ENCODE peak calls at places on chromosome 18, in ten cellular contexts. T is PC-9, W is cardiac fibroblast, M is fibroblast of lung, G is endothelial cell, O is ovary, D is HL-60, S is astrocyte of the cerebellum, R is AG04449, Y is tibial artery. N is an unnamed sample.

GRCh38 chr18:9792565-9793226 is 84.6 kb downstream of the RAB31 start:
- DNase-seq in T (no peak), W (no peak), M (no peak), G (peak), O (no peak), D (peak), S (no peak), R (no peak), Y (no peak), N (peak)

GRCh38 chr18:79792096-79792987 is 5.4 kb upstream of the KCNG2 start:
- DNase-seq in T (no peak), W (no peak), M (no peak), G (no peak), O (no peak), D (peak), S (no peak), R (no peak), Y (no peak), N (no peak)

GRCh38 chr18:36085195-36085594 is 17.8 kb upstream of the RPRD1A start:
- DNase-seq in T (no peak), W (no peak), M (no peak), G (no peak), O (no peak), D (no peak), S (no peak), R (no peak), Y (no peak), N (no peak)

GRCh38 chr18:62814114-62814759 is 98.9 kb downstream of the PHLPP1 start:
- DNase-seq in T (no peak), W (no peak), M (no peak), G (no peak), O (no peak), D (no peak), S (no peak), R (no peak), Y (no peak), N (no peak)

GRCh38 chr18:54392621-54393023 is 34.9 kb downstream of the C18orf54 start:
- DNase-seq in T (peak), W (peak), M (peak), G (no peak), O (no peak), D (peak), S (peak), R (no peak), Y (no peak), N (peak)

GRCh38 chr18:40096675-40097074 is 1858.4 kb upstream of the PIK3C3 start:
- DNase-seq in T (no peak), W (no peak), M (peak), G (no peak), O (no peak), D (no peak), S (no peak), R (no peak), Y (no peak), N (no peak)

GRCh38 chr18:10239138-10239537 is 215.3 kb upstream of the APCDD1 start:
- DNase-seq in T (no peak), W (peak), M (peak), G (no peak), O (peak), D (no peak), S (no peak), R (no peak), Y (peak), N (no peak)

GRCh38 chr18:23704806-23705205 is 15.6 kb downstream of the LAMA3 start:
- DNase-seq in T (no peak), W (no peak), M (no peak), G (no peak), O (no peak), D (no peak), S (no peak), R (no peak), Y (no peak), N (no peak)

GRCh38 chr18:59150236-59150635 is 10.6 kb downstream of the SEC11C start:
- DNase-seq in T (no peak), W (no peak), M (no peak), G (no peak), O (no peak), D (no peak), S (no peak), R (no peak), Y (no peak), N (no peak)

GRCh38 chr18:67672142-67672541 is 155.6 kb upstream of the DSEL start:
- DNase-seq in T (no peak), W (peak), M (no peak), G (no peak), O (no peak), D (no peak), S (no peak), R (peak), Y (no peak), N (no peak)

GRCh38 chr18:56034954-56035353 is 447.0 kb upstream of the TCF4 start:
- DNase-seq in T (no peak), W (no peak), M (no peak), G (no peak), O (no peak), D (no peak), S (no peak), R (no peak), Y (no peak), N (no peak)

GRCh38 chr18:67516432-67517223 is at the start of gene DSEL:
- DNase-seq in T (peak), W (peak), M (peak), G (peak), O (peak), D (peak), S (peak), R (peak), Y (peak), N (peak)

GRCh38 chr18:52499646-52500045 is 159.6 kb downstream of the DCC start:
- DNase-seq in T (no peak), W (no peak), M (no peak), G (no peak), O (no peak), D (no peak), S (no peak), R (peak), Y (no peak), N (peak)

GRCh38 chr18:62262050-62262449 is 63.1 kb upstream of the TNFRSF11A start:
- DNase-seq in T (no peak), W (no peak), M (no peak), G (no peak), O (no peak), D (no peak), S (no peak), R (no peak), Y (no peak), N (no peak)

GRCh38 chr18:62510744-62511143 is 12.1 kb upstream of the ZCCHC2 start:
- DNase-seq in T (peak), W (no peak), M (no peak), G (no peak), O (no peak), D (no peak), S (no peak), R (no peak), Y (no peak), N (no peak)

GRCh38 chr18:50662177-50662576 is 102.3 kb downstream of the MAPK4 start:
- DNase-seq in T (no peak), W (no peak), M (peak), G (no peak), O (no peak), D (peak), S (no peak), R (no peak), Y (no peak), N (no peak)

GRCh38 chr18:23824704-23825103 is 135.5 kb downstream of the LAMA3 start:
- DNase-seq in T (no peak), W (no peak), M (no peak), G (no peak), O (no peak), D (no peak), S (no peak), R (no peak), Y (no peak), N (no peak)

GRCh38 chr18:30186245-30186644 is 856.3 kb downstream of the DSC3 start:
- DNase-seq in T (no peak), W (no peak), M (no peak), G (no peak), O (no peak), D (no peak), S (no peak), R (no peak), Y (no peak), N (no peak)

GRCh38 chr18:79605481-79605880 is 74.1 kb upstream of the CTDP1 start:
- DNase-seq in T (no peak), W (no peak), M (no peak), G (no peak), O (no peak), D (no peak), S (no peak), R (no peak), Y (no peak), N (no peak)

GRCh38 chr18:23203891-23204432 is 68.7 kb downstream of the CABLES1 start:
- DNase-seq in T (no peak), W (no peak), M (no peak), G (no peak), O (no peak), D (no peak), S (no peak), R (no peak), Y (no peak), N (no peak)

GRCh38 chr18:44682181-44682870 is 1.6 kb downstream of the SETBP1 start:
- DNase-seq in T (no peak), W (no peak), M (no peak), G (no peak), O (peak), D (no peak), S (no peak), R (no peak), Y (peak), N (no peak)

GRCh38 chr18:55249572-55249971 is 290.3 kb upstream of the CCDC68 start:
- DNase-seq in T (no peak), W (no peak), M (no peak), G (no peak), O (no peak), D (no peak), S (no peak), R (no peak), Y (no peak), N (no peak)

GRCh38 chr18:39742015-39742466 is 2176.4 kb upstream of the CELF4 start:
- DNase-seq in T (no peak), W (no peak), M (peak), G (no peak), O (no peak), D (no peak), S (peak), R (no peak), Y (no peak), N (no peak)

GRCh38 chr18:3481696-3482210 is 31.8 kb downstream of the TGIF1 start:
- DNase-seq in T (no peak), W (peak), M (peak), G (peak), O (no peak), D (peak), S (no peak), R (no peak), Y (no peak), N (peak)

GRCh38 chr18:59096098-59096779 is 43.4 kb upstream of the SEC11C start:
- DNase-seq in T (no peak), W (no peak), M (no peak), G (no peak), O (no peak), D (no peak), S (no peak), R (no peak), Y (no peak), N (no peak)

GRCh38 chr18:79798999-79799370 is 1.2 kb downstream of the KCNG2 start:
- DNase-seq in T (no peak), W (peak), M (peak), G (no peak), O (no peak), D (peak), S (no peak), R (no peak), Y (no peak), N (no peak)

GRCh38 chr18:59448546-59448945 is 89.5 kb upstream of the LMAN1 start:
- DNase-seq in T (no peak), W (no peak), M (no peak), G (no peak), O (no peak), D (no peak), S (no peak), R (no peak), Y (no peak), N (no peak)

GRCh38 chr18:3150274-3150673 is 69.5 kb downstream of the MYOM1 start:
- DNase-seq in T (no peak), W (no peak), M (no peak), G (no peak), O (no peak), D (no peak), S (no peak), R (no peak), Y (no peak), N (no peak)

GRCh38 chr18:44452346-44452745 is 228.3 kb upstream of the SETBP1 start:
- DNase-seq in T (no peak), W (peak), M (peak), G (no peak), O (no peak), D (no peak), S (no peak), R (no peak), Y (no peak), N (no peak)

GRCh38 chr18:77118256-77119090 is 14.1 kb downstream of the MBP start:
- DNase-seq in T (no peak), W (no peak), M (no peak), G (no peak), O (no peak), D (no peak), S (no peak), R (no peak), Y (no peak), N (no peak)

GRCh38 chr18:23929362-23929940 is 85.1 kb upstream of the TTC39C start:
- DNase-seq in T (no peak), W (no peak), M (no peak), G (no peak), O (no peak), D (no peak), S (no peak), R (no peak), Y (no peak), N (no peak)

GRCh38 chr18:59719533-59720325 is 22.5 kb upstream of the CCBE1 start:
- DNase-seq in T (no peak), W (peak), M (peak), G (no peak), O (no peak), D (no peak), S (peak), R (peak), Y (no peak), N (no peak)

GRCh38 chr18:80145191-80145799 is 36.2 kb downstream of the ADNP2 start:
- DNase-seq in T (no peak), W (peak), M (peak), G (no peak), O (no peak), D (no peak), S (no peak), R (no peak), Y (no peak), N (no peak)

GRCh38 chr18:67285583-67285982 is 230.9 kb downstream of the DSEL start:
- DNase-seq in T (no peak), W (no peak), M (no peak), G (no peak), O (no peak), D (no peak), S (no peak), R (no peak), Y (no peak), N (no peak)

GRCh38 chr18:32714571-32715148 is 58.2 kb downstream of the KLHL14 start:
- DNase-seq in T (no peak), W (peak), M (peak), G (peak), O (no peak), D (peak), S (peak), R (peak), Y (no peak), N (peak)

GRCh38 chr18:46474487-46475366 is 182.3 kb downstream of the LOXHD1 start:
- DNase-seq in T (no peak), W (no peak), M (no peak), G (no peak), O (no peak), D (no peak), S (no peak), R (no peak), Y (no peak), N (no peak)

GRCh38 chr18:1585881-1586488 is 681.3 kb downstream of the ADCYAP1 start:
- DNase-seq in T (peak), W (peak), M (peak), G (no peak), O (no peak), D (peak), S (peak), R (no peak), Y (no peak), N (no peak)

GRCh38 chr18:14958701-14959100 is 210.7 kb downstream of the ANKRD30B start:
- DNase-seq in T (no peak), W (no peak), M (no peak), G (no peak), O (no peak), D (no peak), S (no peak), R (no peak), Y (no peak), N (no peak)
- TF ChIP-seq CTCF in T (no peak), W (no peak), M (no peak), G (no peak), O (no peak), D (no peak), S (no peak), R (no peak), Y (no peak), N (no peak)

DNA sequence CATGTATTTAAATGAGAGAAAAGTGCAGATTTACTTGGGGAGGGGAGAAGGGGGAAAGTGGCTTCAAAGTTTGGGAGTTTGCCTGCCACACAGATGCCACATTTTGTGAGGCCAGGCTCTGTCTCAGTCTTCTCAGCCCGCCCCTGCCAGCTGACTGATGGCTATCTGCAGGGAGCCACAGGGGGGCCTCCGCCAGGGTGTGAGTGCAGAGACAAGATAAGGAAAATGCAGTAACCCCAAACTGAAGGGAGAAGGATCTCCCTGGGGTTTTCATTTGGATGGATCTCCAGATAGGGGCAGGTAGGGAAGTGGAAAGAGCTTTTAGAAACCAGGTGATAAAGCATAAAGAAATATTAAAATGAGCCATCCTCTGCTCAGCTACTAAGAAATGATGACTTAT is 128.8 kb downstream of the ZNF521 start:
- DNase-seq in T (no peak), W (no peak), M (no peak), G (no peak), O (no peak), D (no peak), S (no peak), R (no peak), Y (no peak), N (no peak)
- TF ChIP-seq CTCF in T (no peak), W (no peak), M (no peak), G (no peak), O (no peak), D (no peak), S (no peak), R (peak), Y (no peak), N (no peak)

GRCh38 chr18:7568426-7568825 is 1.3 kb downstream of the PTPRM start:
- DNase-seq in T (no peak), W (peak), M (peak), G (peak), O (peak), D (no peak), S (no peak), R (no peak), Y (peak), N (peak)
- TF ChIP-seq CTCF in T (no peak), W (peak), M (no peak), G (peak), O (no peak), D (no peak), S (peak), R (peak), Y (no peak), N (peak)

GRCh38 chr18:35029770-35030169 is 11.4 kb upstream of the MAPRE2 start:
- DNase-seq in T (no peak), W (peak), M (peak), G (no peak), O (no peak), D (no peak), S (no peak), R (no peak), Y (no peak), N (no peak)
- TF ChIP-seq CTCF in T (no peak), W (peak), M (peak), G (no peak), O (no peak), D (no peak), S (no peak), R (no peak), Y (peak), N (no peak)

GRCh38 chr18:37674570-37674969 is 109.0 kb upstream of the CELF4 start:
- DNase-seq in T (no peak), W (no peak), M (no peak), G (no peak), O (no peak), D (no peak), S (no peak), R (no peak), Y (no peak), N (no peak)
- TF ChIP-seq CTCF in T (no peak), W (no peak), M (no peak), G (no peak), O (no peak), D (no peak), S (no peak), R (no peak), Y (no peak), N (no peak)

GRCh38 chr18:22152093-22152492 is 17.3 kb upstream of the GATA6 start:
- DNase-seq in T (no peak), W (peak), M (no peak), G (no peak), O (no peak), D (no peak), S (no peak), R (no peak), Y (no peak), N (no peak)
- TF ChIP-seq CTCF in T (no peak), W (no peak), M (no peak), G (no peak), O (no peak), D (no peak), S (no peak), R (no peak), Y (no peak), N (no peak)

GRCh38 chr18:25433590-25433989 is 81.6 kb upstream of the ZNF521 start:
- DNase-seq in T (no peak), W (no peak), M (no peak), G (no peak), O (no peak), D (no peak), S (no peak), R (no peak), Y (no peak), N (no peak)
- TF ChIP-seq CTCF in T (no peak), W (no peak), M (no peak), G (no peak), O (no peak), D (no peak), S (no peak), R (no peak), Y (no peak), N (no peak)

DNA sequence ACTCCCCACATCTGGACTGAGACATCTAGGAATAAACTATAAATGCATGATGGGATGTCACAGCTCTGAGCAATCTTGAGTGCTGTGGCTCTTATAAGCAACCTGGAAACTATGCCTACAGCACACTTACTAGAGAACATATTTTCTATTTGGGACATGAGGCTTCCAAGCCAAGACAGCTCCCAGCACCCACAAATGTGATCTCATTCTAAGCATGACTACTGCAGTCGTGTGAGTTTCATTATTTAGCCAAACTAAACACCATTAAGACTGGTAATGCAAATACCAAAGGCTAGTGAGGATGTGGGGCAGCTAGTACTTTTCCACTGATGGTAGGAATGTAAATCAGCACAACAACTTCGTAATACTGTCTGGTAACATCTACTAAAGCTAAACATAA is 72.5 kb downstream of the RTTN start:
- DNase-seq in T (no peak), W (peak), M (peak), G (no peak), O (no peak), D (no peak), S (peak), R (peak), Y (peak), N (no peak)
- TF ChIP-seq CTCF in T (no peak), W (no peak), M (no peak), G (no peak), O (no peak), D (no peak), S (no peak), R (no peak), Y (no peak), N (no peak)

DNA sequence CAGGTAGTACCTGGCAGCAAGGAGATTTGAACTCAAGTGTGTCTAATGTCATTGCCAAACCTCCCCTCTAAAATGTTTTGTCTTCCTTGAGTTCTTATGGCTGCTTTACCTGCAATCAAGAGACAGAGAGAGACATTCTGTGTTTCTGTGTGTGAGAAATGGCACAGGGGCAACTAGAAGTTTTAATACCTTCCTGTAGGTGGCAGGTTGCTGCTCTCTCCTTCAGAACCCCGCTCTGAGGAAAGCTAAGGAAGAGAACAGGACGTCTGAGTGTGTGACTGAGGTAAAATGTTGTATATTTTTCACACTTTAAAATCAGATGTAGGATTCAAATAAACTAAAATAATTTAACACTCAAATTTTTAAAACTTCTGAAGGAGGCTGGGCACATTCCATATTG is 19.2 kb downstream of the DTNA start:
- DNase-seq in T (no peak), W (peak), M (peak), G (peak), O (no peak), D (no peak), S (no peak), R (no peak), Y (no peak), N (peak)
- TF ChIP-seq CTCF in T (peak), W (peak), M (peak), G (peak), O (no peak), D (peak), S (peak), R (peak), Y (peak), N (peak)

DNA sequence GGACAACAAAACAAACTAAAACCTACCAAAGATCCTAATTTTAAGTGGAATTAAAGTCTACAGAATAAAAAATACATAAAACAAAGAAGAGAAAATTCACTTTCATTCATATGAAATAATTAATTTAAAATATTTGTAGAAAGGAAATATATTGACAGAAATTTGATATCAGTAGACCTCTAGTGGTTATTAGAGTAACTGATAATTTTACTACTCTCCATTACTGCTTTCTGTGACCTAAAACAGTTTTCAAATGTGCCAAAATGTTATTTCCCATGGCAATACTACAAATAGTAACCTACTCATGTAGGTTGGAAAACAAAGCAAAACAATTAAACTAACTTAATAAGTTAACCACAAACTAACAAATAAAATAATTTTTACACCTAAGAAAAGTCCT is 147.1 kb downstream of the NOL4 start:
- DNase-seq in T (no peak), W (no peak), M (no peak), G (no peak), O (no peak), D (no peak), S (no peak), R (no peak), Y (no peak), N (no peak)
- TF ChIP-seq CTCF in T (peak), W (peak), M (no peak), G (peak), O (no peak), D (no peak), S (no peak), R (no peak), Y (no peak), N (peak)

N was measured in Calu3.